ENCODE peak calls at places on chromosomes 6 and 20, in nine cellular contexts. One of them, this sample, is unnamed.

GRCh38 chr6:150891886-150892485 is 26.5 kb downstream of the MTHFD1L start:
- DNase-seq in tibial nerve: peak; percentile 62
- DNase-seq in lung: peak; percentile 58
- DNase-seq in esophagus squamous epithelium: no peak
- DNase-seq in GM20000: peak; percentile 27
- DNase-seq in kidney: no peak
- DNase-seq in omental fat pad: peak; percentile 51
- DNase-seq in HepG2: peak; percentile 69
- DNase-seq in PC-9: peak; percentile 58
- DNase-seq in this sample: peak; percentile 56

GRCh38 chr6:127249619-127250018 is 17.0 kb upstream of the RNF146 start:
- DNase-seq in tibial nerve: no peak
- DNase-seq in lung: no peak
- DNase-seq in esophagus squamous epithelium: no peak
- DNase-seq in GM20000: no peak
- DNase-seq in kidney: no peak
- DNase-seq in omental fat pad: no peak
- DNase-seq in HepG2: no peak
- DNase-seq in PC-9: no peak
- DNase-seq in this sample: no peak

GRCh38 chr6:145534986-145535385 is 200.3 kb downstream of the EPM2A start:
- DNase-seq in tibial nerve: no peak
- DNase-seq in lung: no peak
- DNase-seq in esophagus squamous epithelium: no peak
- DNase-seq in GM20000: no peak
- DNase-seq in kidney: no peak
- DNase-seq in omental fat pad: no peak
- DNase-seq in HepG2: no peak
- DNase-seq in PC-9: no peak
- DNase-seq in this sample: no peak

GRCh38 chr20:31860431-31861345 is 9.6 kb downstream of the DUSP15 start:
- DNase-seq in tibial nerve: no peak
- DNase-seq in lung: no peak
- DNase-seq in esophagus squamous epithelium: no peak
- DNase-seq in GM20000: no peak
- DNase-seq in kidney: no peak
- DNase-seq in omental fat pad: no peak
- DNase-seq in HepG2: no peak
- DNase-seq in PC-9: peak; percentile 46
- DNase-seq in this sample: peak; percentile 54

GRCh38 chr6:89436226-89436625 is 3.3 kb downstream of the ANKRD6 start:
- DNase-seq in tibial nerve: no peak
- DNase-seq in lung: no peak
- DNase-seq in esophagus squamous epithelium: no peak
- DNase-seq in GM20000: no peak
- DNase-seq in kidney: no peak
- DNase-seq in omental fat pad: no peak
- DNase-seq in HepG2: no peak
- DNase-seq in PC-9: no peak
- DNase-seq in this sample: no peak

GRCh38 chr6:73739097-73739496 is 43.1 kb downstream of the CD109 start:
- DNase-seq in tibial nerve: no peak
- DNase-seq in lung: no peak
- DNase-seq in esophagus squamous epithelium: no peak
- DNase-seq in GM20000: peak; percentile 33
- DNase-seq in kidney: no peak
- DNase-seq in omental fat pad: no peak
- DNase-seq in HepG2: peak; percentile 66
- DNase-seq in PC-9: no peak
- DNase-seq in this sample: no peak

GRCh38 chr6:11404845-11405244 is 132.7 kb upstream of the TMEM170B start:
- DNase-seq in tibial nerve: no peak
- DNase-seq in lung: no peak
- DNase-seq in esophagus squamous epithelium: no peak
- DNase-seq in GM20000: no peak
- DNase-seq in kidney: no peak
- DNase-seq in omental fat pad: no peak
- DNase-seq in HepG2: no peak
- DNase-seq in PC-9: no peak
- DNase-seq in this sample: no peak

GRCh38 chr6:139605350-139605749 is 230.9 kb upstream of the CITED2 start:
- DNase-seq in tibial nerve: no peak
- DNase-seq in lung: no peak
- DNase-seq in esophagus squamous epithelium: no peak
- DNase-seq in GM20000: no peak
- DNase-seq in kidney: no peak
- DNase-seq in omental fat pad: no peak
- DNase-seq in HepG2: no peak
- DNase-seq in PC-9: no peak
- DNase-seq in this sample: no peak

GRCh38 chr6:56684342-56685101 is 41.8 kb upstream of the DST start:
- DNase-seq in tibial nerve: no peak
- DNase-seq in lung: no peak
- DNase-seq in esophagus squamous epithelium: no peak
- DNase-seq in GM20000: no peak
- DNase-seq in kidney: no peak
- DNase-seq in omental fat pad: no peak
- DNase-seq in HepG2: peak; percentile 29
- DNase-seq in PC-9: no peak
- DNase-seq in this sample: no peak

GRCh38 chr6:56683882-56684281 is 41.2 kb upstream of the DST start:
- DNase-seq in tibial nerve: no peak
- DNase-seq in lung: no peak
- DNase-seq in esophagus squamous epithelium: no peak
- DNase-seq in GM20000: no peak
- DNase-seq in kidney: no peak
- DNase-seq in omental fat pad: no peak
- DNase-seq in HepG2: peak; percentile 98
- DNase-seq in PC-9: peak; percentile 14
- DNase-seq in this sample: peak; percentile 69

GRCh38 chr6:56685994-56686393 is 43.3 kb upstream of the DST start:
- DNase-seq in tibial nerve: no peak
- DNase-seq in lung: no peak
- DNase-seq in esophagus squamous epithelium: no peak
- DNase-seq in GM20000: no peak
- DNase-seq in kidney: no peak
- DNase-seq in omental fat pad: no peak
- DNase-seq in HepG2: no peak
- DNase-seq in PC-9: no peak
- DNase-seq in this sample: no peak

GRCh38 chr6:56686429-56686828 is 43.7 kb upstream of the DST start:
- DNase-seq in tibial nerve: no peak
- DNase-seq in lung: no peak
- DNase-seq in esophagus squamous epithelium: no peak
- DNase-seq in GM20000: no peak
- DNase-seq in kidney: no peak
- DNase-seq in omental fat pad: no peak
- DNase-seq in HepG2: peak; percentile 50
- DNase-seq in PC-9: no peak
- DNase-seq in this sample: no peak

GRCh38 chr6:56685102-56685733 is 42.5 kb upstream of the DST start:
- DNase-seq in tibial nerve: no peak
- DNase-seq in lung: no peak
- DNase-seq in esophagus squamous epithelium: no peak
- DNase-seq in GM20000: no peak
- DNase-seq in kidney: no peak
- DNase-seq in omental fat pad: no peak
- DNase-seq in HepG2: peak; percentile 39
- DNase-seq in PC-9: no peak
- DNase-seq in this sample: no peak
- TF ChIP-seq CTCF in tibial nerve: no peak
- TF ChIP-seq CTCF in lung: no peak
- TF ChIP-seq CTCF in esophagus squamous epithelium: no peak
- TF ChIP-seq CTCF in GM20000: no peak
- TF ChIP-seq CTCF in kidney: no peak
- TF ChIP-seq CTCF in omental fat pad: no peak
- TF ChIP-seq CTCF in HepG2: no peak
- TF ChIP-seq CTCF in PC-9: no peak
- TF ChIP-seq CTCF in this sample: no peak

GRCh38 chr6:75850026-75850385 is 101.0 kb downstream of the MYO6 start:
- DNase-seq in tibial nerve: no peak
- DNase-seq in lung: no peak
- DNase-seq in esophagus squamous epithelium: no peak
- DNase-seq in GM20000: no peak
- DNase-seq in kidney: no peak
- DNase-seq in omental fat pad: no peak
- DNase-seq in HepG2: no peak
- DNase-seq in PC-9: peak; percentile 24
- DNase-seq in this sample: no peak

GRCh38 chr6:75852721-75853120 is 103.7 kb downstream of the MYO6 start:
- DNase-seq in tibial nerve: no peak
- DNase-seq in lung: no peak
- DNase-seq in esophagus squamous epithelium: no peak
- DNase-seq in GM20000: no peak
- DNase-seq in kidney: no peak
- DNase-seq in omental fat pad: no peak
- DNase-seq in HepG2: no peak
- DNase-seq in PC-9: no peak
- DNase-seq in this sample: no peak

GRCh38 chr6:75853796-75854195 is 104.8 kb downstream of the MYO6 start:
- DNase-seq in tibial nerve: no peak
- DNase-seq in lung: no peak
- DNase-seq in esophagus squamous epithelium: no peak
- DNase-seq in GM20000: no peak
- DNase-seq in kidney: no peak
- DNase-seq in omental fat pad: no peak
- DNase-seq in HepG2: no peak
- DNase-seq in PC-9: no peak
- DNase-seq in this sample: no peak

GRCh38 chr6:75856902-75857301 is 107.9 kb downstream of the MYO6 start:
- DNase-seq in tibial nerve: no peak
- DNase-seq in lung: no peak
- DNase-seq in esophagus squamous epithelium: no peak
- DNase-seq in GM20000: no peak
- DNase-seq in kidney: no peak
- DNase-seq in omental fat pad: no peak
- DNase-seq in HepG2: no peak
- DNase-seq in PC-9: no peak
- DNase-seq in this sample: no peak

DNA sequence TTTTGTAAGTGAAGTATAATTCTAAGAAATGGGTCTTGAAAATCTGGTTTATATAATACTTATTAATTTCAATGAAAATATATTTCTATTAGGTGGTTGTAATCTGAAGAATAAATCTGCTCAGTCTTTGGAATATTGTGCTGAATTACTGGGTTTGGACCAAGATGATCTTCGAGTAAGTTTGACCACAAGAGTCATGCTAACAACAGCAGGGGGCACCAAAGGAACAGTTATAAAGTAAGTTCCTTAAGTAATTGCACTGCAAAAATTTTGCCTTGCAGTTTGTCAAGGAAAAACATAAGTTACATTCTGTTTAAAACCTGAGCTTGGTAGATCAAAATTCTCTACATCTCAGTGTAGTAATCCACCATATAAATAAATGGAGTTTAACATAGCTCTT is 106.0 kb downstream of the MYO6 start:
- DNase-seq in tibial nerve: no peak
- DNase-seq in lung: no peak
- DNase-seq in esophagus squamous epithelium: no peak
- DNase-seq in GM20000: peak; percentile 15
- DNase-seq in kidney: no peak
- DNase-seq in omental fat pad: no peak
- DNase-seq in HepG2: peak; percentile 59
- DNase-seq in PC-9: no peak
- DNase-seq in this sample: no peak
- TF ChIP-seq CTCF in tibial nerve: peak; percentile 32
- TF ChIP-seq CTCF in lung: peak; percentile 10
- TF ChIP-seq CTCF in esophagus squamous epithelium: no peak
- TF ChIP-seq CTCF in GM20000: no peak
- TF ChIP-seq CTCF in kidney: peak; percentile 39
- TF ChIP-seq CTCF in omental fat pad: no peak
- TF ChIP-seq CTCF in HepG2: peak; percentile 48
- TF ChIP-seq CTCF in PC-9: peak; percentile 62
- TF ChIP-seq CTCF in this sample: no peak

DNA sequence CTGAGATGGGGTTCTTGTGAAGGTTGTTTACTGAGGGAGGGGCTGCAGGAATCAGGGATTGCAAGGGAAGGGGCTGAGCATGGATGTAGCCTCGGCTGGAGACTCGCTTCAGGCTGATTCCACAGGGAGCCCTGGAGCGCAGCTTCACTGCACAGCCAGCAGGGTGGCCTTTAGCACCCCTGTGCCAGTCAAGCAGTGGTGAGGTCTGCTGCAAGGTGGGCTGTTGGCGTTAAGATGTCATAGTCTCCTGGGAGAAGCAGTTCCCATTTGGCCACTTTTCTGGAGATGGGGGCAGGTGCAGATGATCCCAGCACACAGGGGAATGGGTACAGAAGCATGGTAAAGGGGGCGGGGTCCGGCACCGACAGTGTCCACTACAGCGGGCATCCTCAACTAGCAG is 126.3 kb downstream of the TOX2 start:
- DNase-seq in tibial nerve: no peak
- DNase-seq in lung: no peak
- DNase-seq in esophagus squamous epithelium: no peak
- DNase-seq in GM20000: no peak
- DNase-seq in kidney: no peak
- DNase-seq in omental fat pad: no peak
- DNase-seq in HepG2: no peak
- DNase-seq in PC-9: no peak
- DNase-seq in this sample: no peak
- TF ChIP-seq CTCF in tibial nerve: no peak
- TF ChIP-seq CTCF in lung: no peak
- TF ChIP-seq CTCF in esophagus squamous epithelium: no peak
- TF ChIP-seq CTCF in GM20000: no peak
- TF ChIP-seq CTCF in kidney: no peak
- TF ChIP-seq CTCF in omental fat pad: no peak
- TF ChIP-seq CTCF in HepG2: no peak
- TF ChIP-seq CTCF in PC-9: no peak
- TF ChIP-seq CTCF in this sample: no peak

GRCh38 chr20:46543033-46543432 is 7.4 kb downstream of the OCSTAMP start:
- DNase-seq in tibial nerve: no peak
- DNase-seq in lung: no peak
- DNase-seq in esophagus squamous epithelium: no peak
- DNase-seq in GM20000: no peak
- DNase-seq in kidney: no peak
- DNase-seq in omental fat pad: no peak
- DNase-seq in HepG2: no peak
- DNase-seq in PC-9: no peak
- DNase-seq in this sample: no peak

GRCh38 chr20:46543959-46544358 is 6.5 kb downstream of the OCSTAMP start:
- DNase-seq in tibial nerve: no peak
- DNase-seq in lung: no peak
- DNase-seq in esophagus squamous epithelium: no peak
- DNase-seq in GM20000: no peak
- DNase-seq in kidney: no peak
- DNase-seq in omental fat pad: no peak
- DNase-seq in HepG2: no peak
- DNase-seq in PC-9: no peak
- DNase-seq in this sample: no peak

GRCh38 chr20:46545827-46546138 is 4.7 kb downstream of the OCSTAMP start:
- DNase-seq in tibial nerve: no peak
- DNase-seq in lung: no peak
- DNase-seq in esophagus squamous epithelium: no peak
- DNase-seq in GM20000: no peak
- DNase-seq in kidney: no peak
- DNase-seq in omental fat pad: no peak
- DNase-seq in HepG2: no peak
- DNase-seq in PC-9: no peak
- DNase-seq in this sample: no peak

GRCh38 chr20:46545077-46545826 is 5.2 kb downstream of the OCSTAMP start:
- DNase-seq in tibial nerve: no peak
- DNase-seq in lung: no peak
- DNase-seq in esophagus squamous epithelium: no peak
- DNase-seq in GM20000: peak; percentile 60
- DNase-seq in kidney: no peak
- DNase-seq in omental fat pad: no peak
- DNase-seq in HepG2: no peak
- DNase-seq in PC-9: no peak
- DNase-seq in this sample: no peak

GRCh38 chr20:46544576-46544975 is 5.9 kb downstream of the OCSTAMP start:
- DNase-seq in tibial nerve: no peak
- DNase-seq in lung: no peak
- DNase-seq in esophagus squamous epithelium: no peak
- DNase-seq in GM20000: no peak
- DNase-seq in kidney: no peak
- DNase-seq in omental fat pad: no peak
- DNase-seq in HepG2: peak; percentile 39
- DNase-seq in PC-9: no peak
- DNase-seq in this sample: no peak
- TF ChIP-seq CTCF in tibial nerve: no peak
- TF ChIP-seq CTCF in lung: no peak
- TF ChIP-seq CTCF in esophagus squamous epithelium: no peak
- TF ChIP-seq CTCF in GM20000: peak; percentile 24
- TF ChIP-seq CTCF in kidney: no peak
- TF ChIP-seq CTCF in omental fat pad: no peak
- TF ChIP-seq CTCF in HepG2: peak; percentile 79
- TF ChIP-seq CTCF in PC-9: no peak
- TF ChIP-seq CTCF in this sample: no peak